ENCODE peak calls at places on chromosomes 4 and X, in eight cellular contexts. One of them, this sample, is unnamed.
A peak's percentile ranks its signal among the peaks of the same experiment; 100 is the strongest.

GRCh38 chr4:96407651-96408342 is 567.9 kb downstream of the PDHA2 start:
- DNase-seq in stimulated activated CD4-positive, alpha-beta T cell treated with anti-CD3 and anti-CD28 coated beads, Interleukin-12 subunit alpha, Interleukin-12 subunit beta, amount 100 ng/mL, for 4 hours: no peak
- DNase-seq in CD4-positive, alpha-beta T cell: no peak
- DNase-seq in KG1: no peak
- DNase-seq in NCI-H748 treated with DMSO at 0.1 percent for 48 hours: peak; percentile 88
- DNase-seq in AG20443: no peak
- DNase-seq in fibroblast of the conjunctiva: no peak
- DNase-seq in T follicular helper cell: no peak
- DNase-seq in this sample: no peak

GRCh38 chr4:14580061-14580460 is 422.2 kb upstream of the CPEB2 start:
- DNase-seq in stimulated activated CD4-positive, alpha-beta T cell treated with anti-CD3 and anti-CD28 coated beads, Interleukin-12 subunit alpha, Interleukin-12 subunit beta, amount 100 ng/mL, for 4 hours: no peak
- DNase-seq in CD4-positive, alpha-beta T cell: no peak
- DNase-seq in KG1: no peak
- DNase-seq in NCI-H748 treated with DMSO at 0.1 percent for 48 hours: no peak
- DNase-seq in AG20443: no peak
- DNase-seq in fibroblast of the conjunctiva: no peak
- DNase-seq in T follicular helper cell: no peak
- DNase-seq in this sample: no peak

GRCh38 chrX:63350551-63350950 is 581 bp downstream of the SPIN4 start:
- DNase-seq in stimulated activated CD4-positive, alpha-beta T cell treated with anti-CD3 and anti-CD28 coated beads, Interleukin-12 subunit alpha, Interleukin-12 subunit beta, amount 100 ng/mL, for 4 hours: peak; percentile 9
- DNase-seq in CD4-positive, alpha-beta T cell: no peak
- DNase-seq in KG1: peak; percentile 13
- DNase-seq in NCI-H748 treated with DMSO at 0.1 percent for 48 hours: peak; percentile 66
- DNase-seq in AG20443: peak; percentile 9
- DNase-seq in fibroblast of the conjunctiva: no peak
- DNase-seq in T follicular helper cell: no peak
- DNase-seq in this sample: peak; percentile 66

GRCh38 chr4:848307-848691 is 22.4 kb upstream of the CPLX1 start:
- DNase-seq in stimulated activated CD4-positive, alpha-beta T cell treated with anti-CD3 and anti-CD28 coated beads, Interleukin-12 subunit alpha, Interleukin-12 subunit beta, amount 100 ng/mL, for 4 hours: no peak
- DNase-seq in CD4-positive, alpha-beta T cell: no peak
- DNase-seq in KG1: no peak
- DNase-seq in NCI-H748 treated with DMSO at 0.1 percent for 48 hours: no peak
- DNase-seq in AG20443: no peak
- DNase-seq in fibroblast of the conjunctiva: no peak
- DNase-seq in T follicular helper cell: no peak
- DNase-seq in this sample: no peak

GRCh38 chr4:6909970-6910339 is 329 bp downstream of the TBC1D14 start:
- DNase-seq in stimulated activated CD4-positive, alpha-beta T cell treated with anti-CD3 and anti-CD28 coated beads, Interleukin-12 subunit alpha, Interleukin-12 subunit beta, amount 100 ng/mL, for 4 hours: peak; percentile 54
- DNase-seq in CD4-positive, alpha-beta T cell: no peak
- DNase-seq in KG1: no peak
- DNase-seq in NCI-H748 treated with DMSO at 0.1 percent for 48 hours: no peak
- DNase-seq in AG20443: no peak
- DNase-seq in fibroblast of the conjunctiva: no peak
- DNase-seq in T follicular helper cell: peak; percentile 10
- DNase-seq in this sample: peak; percentile 74

GRCh38 chr4:177196615-177197014 is 113.1 kb upstream of the NEIL3 start:
- DNase-seq in stimulated activated CD4-positive, alpha-beta T cell treated with anti-CD3 and anti-CD28 coated beads, Interleukin-12 subunit alpha, Interleukin-12 subunit beta, amount 100 ng/mL, for 4 hours: no peak
- DNase-seq in CD4-positive, alpha-beta T cell: no peak
- DNase-seq in KG1: no peak
- DNase-seq in NCI-H748 treated with DMSO at 0.1 percent for 48 hours: no peak
- DNase-seq in AG20443: no peak
- DNase-seq in fibroblast of the conjunctiva: no peak
- DNase-seq in T follicular helper cell: no peak
- DNase-seq in this sample: no peak

GRCh38 chr4:41214158-41215146 is at the start of gene APBB2:
- DNase-seq in stimulated activated CD4-positive, alpha-beta T cell treated with anti-CD3 and anti-CD28 coated beads, Interleukin-12 subunit alpha, Interleukin-12 subunit beta, amount 100 ng/mL, for 4 hours: peak; percentile 58
- DNase-seq in CD4-positive, alpha-beta T cell: no peak
- DNase-seq in KG1: no peak
- DNase-seq in NCI-H748 treated with DMSO at 0.1 percent for 48 hours: peak; percentile 73
- DNase-seq in AG20443: peak; percentile 97
- DNase-seq in fibroblast of the conjunctiva: peak; percentile 95
- DNase-seq in T follicular helper cell: peak; percentile 15
- DNase-seq in this sample: peak; percentile 99

GRCh38 chr4:146370841-146371240 is 150.9 kb downstream of the SLC10A7 start:
- DNase-seq in stimulated activated CD4-positive, alpha-beta T cell treated with anti-CD3 and anti-CD28 coated beads, Interleukin-12 subunit alpha, Interleukin-12 subunit beta, amount 100 ng/mL, for 4 hours: no peak
- DNase-seq in CD4-positive, alpha-beta T cell: no peak
- DNase-seq in KG1: no peak
- DNase-seq in NCI-H748 treated with DMSO at 0.1 percent for 48 hours: no peak
- DNase-seq in AG20443: no peak
- DNase-seq in fibroblast of the conjunctiva: no peak
- DNase-seq in T follicular helper cell: no peak
- DNase-seq in this sample: no peak

GRCh38 chr4:2790583-2791517 is 2.0 kb upstream of the SH3BP2 start:
- DNase-seq in stimulated activated CD4-positive, alpha-beta T cell treated with anti-CD3 and anti-CD28 coated beads, Interleukin-12 subunit alpha, Interleukin-12 subunit beta, amount 100 ng/mL, for 4 hours: no peak
- DNase-seq in CD4-positive, alpha-beta T cell: no peak
- DNase-seq in KG1: no peak
- DNase-seq in NCI-H748 treated with DMSO at 0.1 percent for 48 hours: no peak
- DNase-seq in AG20443: no peak
- DNase-seq in fibroblast of the conjunctiva: no peak
- DNase-seq in T follicular helper cell: no peak
- DNase-seq in this sample: peak; percentile 69

GRCh38 chrX:75365243-75365975 is 91.5 kb downstream of the UPRT start:
- DNase-seq in stimulated activated CD4-positive, alpha-beta T cell treated with anti-CD3 and anti-CD28 coated beads, Interleukin-12 subunit alpha, Interleukin-12 subunit beta, amount 100 ng/mL, for 4 hours: no peak
- DNase-seq in CD4-positive, alpha-beta T cell: no peak
- DNase-seq in KG1: no peak
- DNase-seq in NCI-H748 treated with DMSO at 0.1 percent for 48 hours: no peak
- DNase-seq in AG20443: no peak
- DNase-seq in fibroblast of the conjunctiva: no peak
- DNase-seq in T follicular helper cell: no peak
- DNase-seq in this sample: no peak

This sample was measured in endodermal cell.